ENCODE peak calls at places on chromosomes 5 and 9, in five cellular contexts. One of them, this sample, is unnamed. For H3K36me3, the result is how much of the 10 kb centered on the place peaks cover.

GRCh38 chr9:134378901-134379338 is 52.7 kb downstream of the RXRA start:
- DNase-seq in mesenchymal stem cell: peak
- DNase-seq in H1: no peak
- DNase-seq in GM12878: no peak
- DNase-seq in fibroblast of lung: peak
- DNase-seq in this sample: no peak

GRCh38 chr9:128921881-128922763 is 1.3 kb downstream of the PHYHD1 start:
- DNase-seq in mesenchymal stem cell: peak
- DNase-seq in GM12878: no peak
- DNase-seq in H1: peak
- DNase-seq in fibroblast of lung: peak
- DNase-seq in this sample: peak

GRCh38 chr9:5112109-5112592 is 73.3 kb downstream of the INSL6 start:
- DNase-seq in fibroblast of lung: no peak
- DNase-seq in H1: no peak
- DNase-seq in GM12878: no peak
- DNase-seq in mesenchymal stem cell: no peak
- DNase-seq in this sample: no peak

GRCh38 chr9:89872913-89873707 is 268.3 kb downstream of the GADD45G start:
- DNase-seq in fibroblast of lung: no peak
- DNase-seq in GM12878: no peak
- DNase-seq in H1: no peak
- DNase-seq in mesenchymal stem cell: no peak
- DNase-seq in this sample: no peak

GRCh38 chr9:98971168-98971914 is 27.6 kb downstream of the COL15A1 start:
- DNase-seq in GM12878: no peak
- DNase-seq in fibroblast of lung: peak
- DNase-seq in mesenchymal stem cell: peak
- DNase-seq in H1: no peak
- DNase-seq in this sample: peak

GRCh38 chr9:28762167-28762566 is 1188.9 kb upstream of the C9orf72 start:
- DNase-seq in H1: no peak
- DNase-seq in fibroblast of lung: no peak
- DNase-seq in GM12878: no peak
- DNase-seq in mesenchymal stem cell: no peak
- DNase-seq in this sample: peak

GRCh38 chr9:127828262-127829031 is 25.8 kb downstream of the FPGS start:
- DNase-seq in H1: peak
- DNase-seq in GM12878: no peak
- DNase-seq in fibroblast of lung: peak
- DNase-seq in mesenchymal stem cell: peak
- DNase-seq in this sample: peak

GRCh38 chr5:6746244-6746643 is 33.0 kb downstream of the TENT4A start:
- DNase-seq in H1: no peak
- DNase-seq in fibroblast of lung: no peak
- DNase-seq in GM12878: no peak
- DNase-seq in mesenchymal stem cell: no peak
- DNase-seq in this sample: no peak

GRCh38 chr5:56910123-56910951 is 941 bp downstream of the SETD9 start:
- DNase-seq in mesenchymal stem cell: no peak
- DNase-seq in GM12878: no peak
- DNase-seq in fibroblast of lung: peak
- DNase-seq in H1: no peak
- DNase-seq in this sample: peak

GRCh38 chr5:180329606-180330269 is 23.4 kb downstream of the GFPT2 start:
- DNase-seq in H1: no peak
- DNase-seq in fibroblast of lung: no peak
- DNase-seq in mesenchymal stem cell: no peak
- DNase-seq in GM12878: no peak
- DNase-seq in this sample: no peak

GRCh38 chr9:3912260-3912659 is 386.5 kb upstream of the RFX3 start:
- DNase-seq in mesenchymal stem cell: peak
- DNase-seq in H1: no peak
- DNase-seq in fibroblast of lung: no peak
- DNase-seq in GM12878: no peak
- DNase-seq in this sample: no peak

GRCh38 chr5:17184596-17184995 is 32.8 kb upstream of the BASP1 start:
- DNase-seq in mesenchymal stem cell: peak
- DNase-seq in GM12878: no peak
- DNase-seq in H1: no peak
- DNase-seq in fibroblast of lung: peak
- DNase-seq in this sample: no peak

GRCh38 chr5:81400375-81400774 is 6.4 kb upstream of the ACOT12 start:
- DNase-seq in fibroblast of lung: no peak
- DNase-seq in H1: no peak
- DNase-seq in GM12878: no peak
- DNase-seq in mesenchymal stem cell: no peak
- DNase-seq in this sample: no peak

GRCh38 chr9:130417602-130418001 is 27.2 kb upstream of the ASS1 start:
- DNase-seq in H1: no peak
- DNase-seq in fibroblast of lung: no peak
- DNase-seq in mesenchymal stem cell: no peak
- DNase-seq in GM12878: no peak
- DNase-seq in this sample: peak

GRCh38 chr5:150320048-150320555 is 17.4 kb upstream of the ARSI start:
- DNase-seq in mesenchymal stem cell: peak
- DNase-seq in GM12878: no peak
- DNase-seq in fibroblast of lung: peak
- DNase-seq in H1: no peak
- DNase-seq in this sample: peak

GRCh38 chr9:8903077-8903476 is 1103.5 kb upstream of the DMAC1 start:
- DNase-seq in fibroblast of lung: no peak
- DNase-seq in GM12878: no peak
- DNase-seq in mesenchymal stem cell: no peak
- DNase-seq in H1: no peak
- DNase-seq in this sample: no peak

GRCh38 chr9:127791085-127791484 is 5.3 kb downstream of the CDK9 start:
- DNase-seq in GM12878: no peak
- DNase-seq in H1: no peak
- DNase-seq in fibroblast of lung: no peak
- DNase-seq in mesenchymal stem cell: no peak
- DNase-seq in this sample: no peak

GRCh38 chr9:133405508-133406009 is 12.3 kb downstream of the REXO4 start:
- DNase-seq in fibroblast of lung: no peak
- DNase-seq in H1: no peak
- DNase-seq in GM12878: no peak
- DNase-seq in mesenchymal stem cell: peak
- DNase-seq in this sample: no peak

GRCh38 chr9:90012825-90013425 is 408.1 kb downstream of the GADD45G start:
- DNase-seq in fibroblast of lung: no peak
- DNase-seq in GM12878: no peak
- DNase-seq in mesenchymal stem cell: no peak
- DNase-seq in H1: no peak
- DNase-seq in this sample: no peak

GRCh38 chr5:38672059-38672791 is 115.8 kb upstream of the LIFR start:
- DNase-seq in fibroblast of lung: peak
- DNase-seq in mesenchymal stem cell: peak
- DNase-seq in GM12878: no peak
- DNase-seq in H1: no peak
- DNase-seq in this sample: peak

GRCh38 chr5:171379961-171380360 is 7.7 kb upstream of the NPM1 start:
- DNase-seq in mesenchymal stem cell: no peak
- DNase-seq in fibroblast of lung: no peak
- DNase-seq in H1: no peak
- DNase-seq in GM12878: no peak
- DNase-seq in this sample: no peak

GRCh38 chr5:9483251-9483650 is 62.6 kb downstream of the SEMA5A start:
- DNase-seq in GM12878: no peak
- DNase-seq in mesenchymal stem cell: peak
- DNase-seq in H1: no peak
- DNase-seq in fibroblast of lung: peak
- DNase-seq in this sample: peak

GRCh38 chr5:147321569-147321968 is 86.7 kb downstream of the STK32A start:
- DNase-seq in GM12878: no peak
- DNase-seq in mesenchymal stem cell: no peak
- DNase-seq in H1: no peak
- DNase-seq in fibroblast of lung: no peak
- DNase-seq in this sample: no peak

GRCh38 chr5:1948111-1948510 is 65.4 kb upstream of the IRX4 start:
- DNase-seq in H1: no peak
- DNase-seq in fibroblast of lung: no peak
- DNase-seq in mesenchymal stem cell: no peak
- DNase-seq in GM12878: no peak
- DNase-seq in this sample: peak

GRCh38 chr9:34384368-34385165 is 7.9 kb upstream of the MYORG start:
- DNase-seq in fibroblast of lung: no peak
- DNase-seq in mesenchymal stem cell: no peak
- DNase-seq in H1: no peak
- DNase-seq in GM12878: no peak
- DNase-seq in this sample: no peak

DNA sequence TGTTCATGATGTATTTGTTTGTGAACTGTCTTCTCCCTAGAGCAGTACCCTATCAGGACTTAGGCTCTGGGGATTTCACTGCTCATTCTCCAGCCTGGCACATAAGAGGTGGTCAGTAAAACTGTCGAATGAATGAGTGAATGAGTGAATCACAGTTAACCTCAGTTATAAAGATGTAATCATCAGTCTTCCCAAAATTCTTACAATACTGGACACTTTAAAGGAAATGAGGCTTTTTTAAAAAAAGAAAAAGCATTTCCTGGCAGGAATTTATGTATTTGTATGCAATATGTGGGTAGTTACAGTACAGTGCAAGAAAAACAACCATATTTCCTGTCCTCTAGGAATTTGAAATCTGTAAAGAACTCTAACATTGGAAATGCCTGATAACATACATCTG is 59.6 kb downstream of the RAI14 start:
- DNase-seq in fibroblast of lung: no peak
- DNase-seq in GM12878: no peak
- DNase-seq in mesenchymal stem cell: peak
- DNase-seq in H1: no peak
- DNase-seq in this sample: no peak
- H3K9ac ChIP-seq in fibroblast of lung: no peak
- H3K9ac ChIP-seq in GM12878: no peak
- H3K9ac ChIP-seq in mesenchymal stem cell: no peak
- H3K9ac ChIP-seq in H1: no peak
- H3K9ac ChIP-seq in this sample: no peak

DNA sequence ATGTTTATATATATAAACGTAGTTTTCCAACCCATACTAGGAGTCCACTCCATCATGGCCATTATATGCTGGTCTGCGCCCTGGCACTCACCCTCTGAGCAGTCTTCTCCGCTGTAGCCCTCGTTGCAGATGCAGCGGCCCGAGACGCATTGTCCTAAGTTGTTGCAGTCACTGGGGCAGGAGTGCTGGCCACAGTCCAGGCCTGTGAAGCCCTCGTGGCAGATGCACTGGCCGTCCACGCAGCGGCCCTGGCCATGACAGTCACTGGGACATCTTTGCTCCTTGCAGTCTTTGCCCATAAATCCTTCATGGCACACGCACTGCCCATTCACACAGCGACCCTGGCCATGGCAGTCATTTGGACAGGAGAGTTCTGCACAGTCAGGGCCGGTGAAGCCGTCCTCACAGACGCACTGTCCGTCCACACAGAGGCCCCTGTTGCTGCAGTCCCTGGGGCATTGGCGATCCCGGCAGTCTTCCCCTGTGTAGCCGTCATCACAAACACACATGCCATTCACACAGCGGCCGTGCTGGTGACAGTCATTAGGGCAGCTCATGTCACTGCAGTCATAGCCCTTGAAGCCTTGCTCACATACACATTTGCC is 32.1 kb downstream of the TNC start:
- DNase-seq in mesenchymal stem cell: no peak
- DNase-seq in fibroblast of lung: no peak
- DNase-seq in GM12878: no peak
- DNase-seq in H1: no peak
- DNase-seq in this sample: no peak
- H3K36me3 ChIP-seq in mesenchymal stem cell: half or more
- H3K36me3 ChIP-seq in fibroblast of lung: under half
- H3K36me3 ChIP-seq in GM12878: under half
- H3K36me3 ChIP-seq in H1: under half
- H3K36me3 ChIP-seq in this sample: under half

GRCh38 chr5:107926121-107926520 is 255.4 kb upstream of the EFNA5 start:
- DNase-seq in mesenchymal stem cell: no peak
- DNase-seq in fibroblast of lung: no peak
- DNase-seq in H1: no peak
- DNase-seq in GM12878: no peak
- DNase-seq in this sample: no peak

GRCh38 chr5:107930092-107930491 is 259.4 kb upstream of the EFNA5 start:
- DNase-seq in H1: no peak
- DNase-seq in mesenchymal stem cell: no peak
- DNase-seq in GM12878: no peak
- DNase-seq in fibroblast of lung: no peak
- DNase-seq in this sample: no peak

GRCh38 chr5:107930891-107931290 is 260.2 kb upstream of the EFNA5 start:
- DNase-seq in fibroblast of lung: no peak
- DNase-seq in mesenchymal stem cell: no peak
- DNase-seq in GM12878: no peak
- DNase-seq in H1: no peak
- DNase-seq in this sample: no peak

GRCh38 chr5:107925195-107925594 is 254.5 kb upstream of the EFNA5 start:
- DNase-seq in GM12878: no peak
- DNase-seq in H1: no peak
- DNase-seq in fibroblast of lung: no peak
- DNase-seq in mesenchymal stem cell: no peak
- DNase-seq in this sample: no peak

DNA sequence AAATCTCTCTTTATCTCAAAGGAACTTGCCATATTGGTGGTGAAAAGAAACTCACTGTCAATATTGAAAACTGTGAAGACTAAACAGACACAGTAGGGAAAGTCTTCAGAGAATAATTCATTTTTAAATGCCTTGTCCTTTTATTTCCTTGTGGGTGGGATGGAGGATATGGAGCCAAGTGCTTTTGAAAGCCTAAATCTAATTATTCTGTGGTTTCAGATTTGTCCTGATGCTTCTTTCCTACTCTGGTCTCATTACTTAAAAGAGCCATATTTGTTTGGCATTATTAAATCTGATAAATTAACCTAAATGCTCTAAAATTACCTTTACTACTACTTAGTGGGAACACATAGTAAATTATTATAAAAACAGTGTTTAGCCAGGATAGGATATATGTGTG is 258.3 kb upstream of the EFNA5 start:
- DNase-seq in fibroblast of lung: no peak
- DNase-seq in H1: no peak
- DNase-seq in GM12878: no peak
- DNase-seq in mesenchymal stem cell: no peak
- DNase-seq in this sample: no peak
- H3K9ac ChIP-seq in fibroblast of lung: no peak
- H3K9ac ChIP-seq in H1: no peak
- H3K9ac ChIP-seq in GM12878: no peak
- H3K9ac ChIP-seq in mesenchymal stem cell: no peak
- H3K9ac ChIP-seq in this sample: no peak

DNA sequence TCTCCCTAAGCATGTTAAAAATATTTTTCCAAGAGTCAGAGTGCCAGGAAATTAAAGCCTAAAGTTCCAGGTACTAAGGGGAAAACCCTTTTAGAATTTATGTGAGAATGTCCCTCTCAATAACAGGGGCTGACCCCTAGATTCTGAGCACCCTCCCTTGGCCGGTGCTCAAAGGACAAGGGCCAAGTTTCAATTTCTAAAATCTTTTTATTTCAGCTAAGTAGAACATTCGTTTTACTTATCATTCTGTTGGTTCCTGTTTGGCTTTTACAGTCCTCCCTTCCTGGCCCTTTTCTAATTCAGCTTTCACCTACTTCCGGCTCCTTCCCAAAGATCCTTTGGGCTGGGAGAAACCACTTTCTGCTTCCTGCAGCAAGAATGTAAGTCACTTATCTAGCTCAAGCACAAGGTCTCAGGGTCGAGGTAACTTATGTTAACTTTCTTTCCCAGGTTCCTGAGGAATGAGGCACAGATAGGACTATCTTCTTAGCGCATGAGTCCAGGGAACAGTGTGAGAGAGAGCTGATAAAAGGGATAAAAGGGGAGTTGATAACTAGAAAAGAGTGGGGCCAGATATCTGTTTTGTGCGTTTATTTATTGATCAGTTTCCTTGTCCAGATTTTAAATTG is 34.6 kb upstream of the F2RL2 start:
- DNase-seq in mesenchymal stem cell: no peak
- DNase-seq in H1: no peak
- DNase-seq in GM12878: no peak
- DNase-seq in fibroblast of lung: no peak
- DNase-seq in this sample: peak
- H3K36me3 ChIP-seq in mesenchymal stem cell: under half
- H3K36me3 ChIP-seq in H1: under half
- H3K36me3 ChIP-seq in GM12878: under half
- H3K36me3 ChIP-seq in fibroblast of lung: under half
- H3K36me3 ChIP-seq in this sample: under half